ENCODE peak calls at places on chromosome 13, in ten cellular contexts. J is stimulated activated CD8-positive, alpha-beta memory T cell treated with anti-CD3 and anti-CD28 coated beads, Interleukin-15, amount 100 ng/mL, for 1 hour; S is ecto neural progenitor cell; I is heart left ventricle; A is left cardiac atrium; V is stimulated activated CD4-positive, alpha-beta T cell treated with anti-CD3 and anti-CD28 coated beads, Interleukin-4, amount 100 ng/mL, for 1 hour; B is neuronal stem cell; N is osteoblast; K is activated CD8-positive, alpha-beta memory T cell treated with anti-CD3 and anti-CD28 coated beads, Interleukin-2, amount 10 ng/mL, durations not matched to agents 7 days and 5 days; R is dorsolateral prefrontal cortex. L is an unnamed sample.

GRCh38 chr13:32838985-32839384 is 177.2 kb upstream of the KL start:
- DNase-seq in J (no peak), S (no peak), I (no peak), A (no peak), V (no peak), B (no peak), N (no peak), K (no peak), R (no peak), L (no peak)

GRCh38 chr13:50509771-50510441 is 333.6 kb downstream of the DLEU7 start:
- DNase-seq in J (no peak), S (no peak), I (no peak), A (no peak), V (no peak), B (no peak), N (no peak), K (no peak), R (no peak), L (no peak)

GRCh38 chr13:95229855-95230254 is 71.4 kb downstream of the ABCC4 start:
- DNase-seq in J (no peak), S (no peak), I (no peak), A (no peak), V (no peak), B (no peak), N (no peak), K (no peak), R (no peak), L (no peak)

GRCh38 chr13:96034662-96035061 is 18.5 kb downstream of the UGGT2 start:
- DNase-seq in J (no peak), S (no peak), I (no peak), A (no peak), V (no peak), B (no peak), N (no peak), K (no peak), R (no peak), L (no peak)

GRCh38 chr13:109737606-109738005 is 48.8 kb downstream of the IRS2 start:
- DNase-seq in J (no peak), S (no peak), I (no peak), A (no peak), V (peak), B (no peak), N (no peak), K (no peak), R (no peak), L (no peak)

GRCh38 chr13:112249644-112250610 is 126.2 kb upstream of the SPACA7 start:
- DNase-seq in J (no peak), S (peak), I (no peak), A (no peak), V (no peak), B (no peak), N (peak), K (peak), R (no peak), L (no peak)

GRCh38 chr13:82654851-82655517 is 1227.3 kb downstream of the SLITRK1 start:
- DNase-seq in J (no peak), S (no peak), I (peak), A (peak), V (no peak), B (no peak), N (no peak), K (no peak), R (no peak), L (peak)

GRCh38 chr13:103884139-103884723 is 818.0 kb upstream of the SLC10A2 start:
- DNase-seq in J (no peak), S (no peak), I (no peak), A (no peak), V (no peak), B (no peak), N (no peak), K (no peak), R (no peak), L (no peak)

GRCh38 chr13:80052286-80052685 is 288.6 kb downstream of the SPRY2 start:
- DNase-seq in J (no peak), S (no peak), I (no peak), A (no peak), V (no peak), B (no peak), N (no peak), K (no peak), R (no peak), L (no peak)

GRCh38 chr13:67298297-67298696 is 68.2 kb upstream of the PCDH9 start:
- DNase-seq in J (no peak), S (no peak), I (no peak), A (no peak), V (no peak), B (no peak), N (no peak), K (no peak), R (no peak), L (no peak)

GRCh38 chr13:94065741-94066140 is 413.7 kb downstream of the DCT start:
- DNase-seq in J (no peak), S (no peak), I (no peak), A (no peak), V (no peak), B (no peak), N (peak), K (no peak), R (no peak), L (no peak)

GRCh38 chr13:103898481-103898880 is 832.3 kb upstream of the SLC10A2 start:
- DNase-seq in J (no peak), S (no peak), I (no peak), A (no peak), V (no peak), B (no peak), N (no peak), K (no peak), R (no peak), L (peak)

GRCh38 chr13:48585456-48585840 is 52.6 kb upstream of the RCBTB2 start:
- DNase-seq in J (no peak), S (no peak), I (no peak), A (peak), V (no peak), B (peak), N (no peak), K (no peak), R (peak), L (no peak)

GRCh38 chr13:87259479-87260083 is 411.6 kb upstream of the SLITRK5 start:
- DNase-seq in J (no peak), S (no peak), I (no peak), A (no peak), V (no peak), B (no peak), N (no peak), K (no peak), R (no peak), L (no peak)

GRCh38 chr13:28953714-28954113 is 133.6 kb downstream of the MTUS2 start:
- DNase-seq in J (no peak), S (no peak), I (no peak), A (no peak), V (no peak), B (no peak), N (no peak), K (no peak), R (no peak), L (no peak)

GRCh38 chr13:105272660-105273631 is 1262.5 kb downstream of the EFNB2 start:
- DNase-seq in J (no peak), S (peak), I (no peak), A (no peak), V (no peak), B (no peak), N (no peak), K (no peak), R (no peak), L (no peak)

GRCh38 chr13:96090240-96091101 is 564 bp downstream of the HS6ST3 start:
- DNase-seq in J (no peak), S (peak), I (no peak), A (peak), V (no peak), B (peak), N (peak), K (no peak), R (no peak), L (peak)

GRCh38 chr13:43360911-43361605 is 337.7 kb downstream of the DNAJC15 start:
- DNase-seq in J (no peak), S (no peak), I (no peak), A (no peak), V (no peak), B (no peak), N (peak), K (no peak), R (no peak), L (no peak)

GRCh38 chr13:19183676-19184075 is 2.1 kb upstream of the TUBA3C start:
- DNase-seq in J (no peak), S (no peak), I (no peak), A (no peak), V (no peak), B (no peak), N (no peak), K (no peak), R (no peak), L (no peak)